ENCODE peak calls at places on chromosomes 16 and 17, in six cellular contexts. M is BJ, X is AG10803, I is epithelial cell of esophagus, R is fibroblast of the aortic adventitia, V is HL-60. J is an unnamed sample.

GRCh38 chr16:17847234-17847795 is 376.6 kb upstream of the XYLT1 start:
- DNase-seq in M (no peak), X (no peak), I (no peak), R (no peak), V (no peak), J (no peak)

GRCh38 chr17:28533091-28533670 is 19.2 kb downstream of the UNC119 start:
- DNase-seq in M (no peak), X (no peak), I (peak; percentile 78), R (no peak), V (no peak), J (peak; percentile 76)

GRCh38 chr17:7114875-7115614 is 423 bp upstream of the ASGR2 start:
- DNase-seq in M (no peak), X (no peak), I (no peak), R (no peak), V (peak; percentile 82), J (no peak)

GRCh38 chr17:73604476-73604875 is 39.8 kb downstream of the SDK2 start:
- DNase-seq in M (no peak), X (no peak), I (no peak), R (no peak), V (no peak), J (no peak)

GRCh38 chr17:39737761-39738567 is at the start of gene GRB7:
- DNase-seq in M (no peak), X (no peak), I (peak; percentile 83), R (no peak), V (no peak), J (peak; percentile 65)

GRCh38 chr17:35943537-35943936 is at the start of gene LYZL6:
- DNase-seq in M (no peak), X (no peak), I (no peak), R (no peak), V (no peak), J (no peak)

GRCh38 chr16:48607056-48607825 is 2.7 kb downstream of the N4BP1 start:
- DNase-seq in M (no peak), X (peak; percentile 79), I (peak; percentile 99), R (peak; percentile 63), V (no peak), J (peak; percentile 99)

GRCh38 chr16:70380205-70380918 is 33.7 kb downstream of the DDX19A start:
- DNase-seq in M (peak; percentile 47), X (peak; percentile 91), I (peak; percentile 85), R (peak; percentile 89), V (peak; percentile 17), J (peak; percentile 64)

GRCh38 chr17:65564793-65565192 is 3.3 kb upstream of the AXIN2 start:
- DNase-seq in M (no peak), X (no peak), I (no peak), R (peak; percentile 56), V (no peak), J (no peak)

GRCh38 chr16:10883004-10883403 is 6.0 kb downstream of the CIITA start:
- DNase-seq in M (no peak), X (no peak), I (peak; percentile 41), R (no peak), V (no peak), J (no peak)

GRCh38 chr16:3737181-3737580 is 19.9 kb upstream of the TRAP1 start:
- DNase-seq in M (no peak), X (no peak), I (no peak), R (no peak), V (no peak), J (no peak)

GRCh38 chr17:15271731-15272130 is 6.6 kb upstream of the PMP22 start:
- DNase-seq in M (no peak), X (no peak), I (no peak), R (no peak), V (no peak), J (no peak)

GRCh38 chr17:76556759-76557367 is 17.0 kb downstream of the PRCD start:
- DNase-seq in M (no peak), X (peak; percentile 55), I (peak; percentile 65), R (peak; percentile 81), V (peak; percentile 75), J (no peak)

GRCh38 chr17:76268015-76268749 is 3.0 kb downstream of the UBALD2 start:
- DNase-seq in M (no peak), X (peak; percentile 80), I (peak; percentile 95), R (peak; percentile 83), V (peak; percentile 87), J (peak; percentile 93)

GRCh38 chr17:7486181-7486580 is 2.0 kb downstream of the POLR2A start:
- DNase-seq in M (peak; percentile 42), X (peak; percentile 72), I (no peak), R (peak; percentile 49), V (no peak), J (no peak)

GRCh38 chr16:53952215-53953208 is 248.6 kb downstream of the FTO start:
- DNase-seq in M (no peak), X (no peak), I (peak; percentile 25), R (peak; percentile 51), V (no peak), J (no peak)

GRCh38 chr17:38604479-38605229 is 1.1 kb downstream of the SRCIN1 start:
- DNase-seq in M (no peak), X (no peak), I (no peak), R (no peak), V (no peak), J (no peak)

GRCh38 chr17:44221862-44222111 is 2.3 kb upstream of the UBTF start:
- DNase-seq in M (no peak), X (no peak), I (no peak), R (no peak), V (no peak), J (no peak)

GRCh38 chr17:17304521-17304985 is 1.4 kb downstream of the NT5M start:
- DNase-seq in M (no peak), X (no peak), I (no peak), R (no peak), V (peak; percentile 28), J (no peak)
- H3K4me3 ChIP-seq in M (no peak overlapping the region), X (no peak overlapping the region), I (no peak overlapping the region), R (no peak overlapping the region), V (peak overlapping the region; percentile 54), J (no peak overlapping the region)

GRCh38 chr16:8831450-8832382 is 34.1 kb downstream of the PMM2 start:
- DNase-seq in M (no peak), X (no peak), I (no peak), R (no peak), V (no peak), J (no peak)
- H3K4me3 ChIP-seq in M (no peak overlapping the region), X (no peak overlapping the region), I (no peak overlapping the region), R (no peak overlapping the region), V (no peak overlapping the region), J (no peak overlapping the region)

GRCh38 chr16:58000706-58001676 is at the start of gene USB1:
- DNase-seq in M (no peak), X (peak; percentile 72), I (peak; percentile 88), R (peak; percentile 67), V (peak; percentile 80), J (peak; percentile 77)

GRCh38 chr16:58001781-58002410 is 689 bp downstream of the USB1 start:
- DNase-seq in M (no peak), X (no peak), I (no peak), R (no peak), V (no peak), J (no peak)

GRCh38 chr16:58002936-58003335 is 1.7 kb downstream of the USB1 start:
- DNase-seq in M (no peak), X (no peak), I (no peak), R (no peak), V (no peak), J (no peak)

GRCh38 chr16:57999971-58000705 is at the start of gene ZNF319:
- DNase-seq in M (no peak), X (peak; percentile 24), I (no peak), R (no peak), V (no peak), J (no peak)

DNA sequence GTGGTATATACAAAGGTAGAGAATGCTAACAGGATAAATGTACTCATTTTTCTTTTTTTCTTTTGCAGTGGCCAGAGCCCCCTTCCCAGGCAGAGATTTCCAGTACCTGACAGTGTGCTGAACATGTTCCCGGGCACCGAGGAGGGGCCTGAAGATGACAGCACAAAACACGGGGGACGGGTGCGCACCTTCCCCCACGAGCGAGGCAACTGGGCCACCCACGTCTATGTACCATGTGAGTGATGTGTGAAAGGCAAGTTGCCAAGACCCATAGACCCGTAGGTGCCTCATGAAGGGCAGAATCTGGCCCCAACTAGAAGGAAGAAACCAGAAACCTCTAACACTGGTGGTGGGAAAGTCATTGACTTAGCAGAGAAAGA is 1.2 kb downstream of the USB1 start:
- DNase-seq in M (no peak), X (no peak), I (no peak), R (no peak), V (no peak), J (no peak)
- H3K4me3 ChIP-seq in M (no peak overlapping the region), X (no peak overlapping the region), I (no peak overlapping the region), R (no peak overlapping the region), V (no peak overlapping the region), J (no peak overlapping the region)

GRCh38 chr16:86507173-86508027 is 2.9 kb upstream of the FOXF1 start:
- DNase-seq in M (no peak), X (no peak), I (no peak), R (no peak), V (no peak), J (no peak)
- H3K4me3 ChIP-seq in M (peak overlapping the region; percentile 81), X (no peak overlapping the region), I (no peak overlapping the region), R (peak overlapping the region; percentile 53), V (no peak overlapping the region), J (no peak overlapping the region)

GRCh38 chr17:82218349-82219075 is 5.9 kb upstream of the CCDC57 start:
- DNase-seq in M (no peak), X (no peak), I (no peak), R (no peak), V (no peak), J (no peak)

GRCh38 chr17:82219083-82219482 is 6.4 kb upstream of the CCDC57 start:
- DNase-seq in M (no peak), X (no peak), I (no peak), R (no peak), V (no peak), J (no peak)

GRCh38 chr17:82216301-82217119 is 3.9 kb upstream of the CCDC57 start:
- DNase-seq in M (no peak), X (peak; percentile 96), I (peak; percentile 82), R (peak; percentile 87), V (peak; percentile 98), J (peak; percentile 82)

GRCh38 chr17:82217120-82217529 is 4.5 kb upstream of the CCDC57 start:
- DNase-seq in M (no peak), X (peak; percentile 36), I (no peak), R (no peak), V (no peak), J (no peak)

GRCh38 chr17:82217530-82218204 is 5.0 kb upstream of the CCDC57 start:
- DNase-seq in M (peak; percentile 46), X (peak; percentile 95), I (peak; percentile 67), R (peak; percentile 80), V (peak; percentile 94), J (peak; percentile 58)
- H3K4me3 ChIP-seq in M (no peak overlapping the region), X (no peak overlapping the region), I (no peak overlapping the region), R (no peak overlapping the region), V (no peak overlapping the region), J (no peak overlapping the region)

GRCh38 chr16:89575247-89576172 is at the start of gene CPNE7:
- DNase-seq in M (no peak), X (no peak), I (no peak), R (no peak), V (no peak), J (no peak)

GRCh38 chr16:89577055-89577759 is 1.6 kb downstream of the CPNE7 start:
- DNase-seq in M (no peak), X (no peak), I (no peak), R (no peak), V (no peak), J (no peak)

GRCh38 chr16:89573826-89574680 is 1.5 kb upstream of the CPNE7 start:
- DNase-seq in M (no peak), X (no peak), I (no peak), R (no peak), V (no peak), J (no peak)

GRCh38 chr16:89574681-89575246 is 794 bp upstream of the CPNE7 start:
- DNase-seq in M (no peak), X (peak; percentile 63), I (peak; percentile 71), R (peak; percentile 65), V (peak; percentile 20), J (peak; percentile 30)

GRCh38 chr16:89576173-89577054 is 856 bp downstream of the CPNE7 start:
- DNase-seq in M (no peak), X (no peak), I (no peak), R (no peak), V (no peak), J (no peak)
- H3K4me3 ChIP-seq in M (peak overlapping the region; percentile 36), X (peak overlapping the region; percentile 36), I (peak overlapping the region; percentile 11), R (peak overlapping the region; percentile 68), V (no peak overlapping the region), J (peak overlapping the region; percentile 23)

J was measured in bronchial epithelial cell.